ENCODE peak calls at places on chromosomes 1 and 21, in four cellular contexts. One of them, this sample, is unnamed.

GRCh38 chr1:27070390-27071048 is 57.9 kb upstream of the TENT5B start:
- DNase-seq in CD4-positive, alpha-beta T cell: no peak
- DNase-seq in keratinocyte: no peak
- DNase-seq in pancreas: peak
- DNase-seq in this sample: no peak

GRCh38 chr1:186985889-186986491 is 157.2 kb downstream of the PLA2G4A start:
- DNase-seq in CD4-positive, alpha-beta T cell: no peak
- DNase-seq in keratinocyte: no peak
- DNase-seq in pancreas: no peak
- DNase-seq in this sample: no peak

GRCh38 chr1:230978491-230979388 is at the start of the genes ARV1 and TTC13:
- DNase-seq in CD4-positive, alpha-beta T cell: peak
- DNase-seq in keratinocyte: peak
- DNase-seq in pancreas: peak
- DNase-seq in this sample: peak

GRCh38 chr21:34116569-34116968 is 43.2 kb downstream of the MRPS6 start:
- DNase-seq in CD4-positive, alpha-beta T cell: no peak
- DNase-seq in keratinocyte: no peak
- DNase-seq in pancreas: no peak
- DNase-seq in this sample: no peak

GRCh38 chr1:55869050-55869449 is 653.9 kb upstream of the USP24 start:
- DNase-seq in CD4-positive, alpha-beta T cell: no peak
- DNase-seq in keratinocyte: no peak
- DNase-seq in pancreas: peak
- DNase-seq in this sample: peak

GRCh38 chr1:163472267-163472666 is 150.5 kb downstream of the NUF2 start:
- DNase-seq in CD4-positive, alpha-beta T cell: no peak
- DNase-seq in keratinocyte: no peak
- DNase-seq in pancreas: no peak
- DNase-seq in this sample: no peak

GRCh38 chr21:28833181-28833580 is 159.5 kb downstream of the LTN1 start:
- DNase-seq in CD4-positive, alpha-beta T cell: no peak
- DNase-seq in keratinocyte: no peak
- DNase-seq in pancreas: no peak
- DNase-seq in this sample: no peak

GRCh38 chr1:67674260-67675011 is 10.6 kb upstream of the GADD45A start:
- DNase-seq in CD4-positive, alpha-beta T cell: peak
- DNase-seq in keratinocyte: no peak
- DNase-seq in pancreas: no peak
- DNase-seq in this sample: peak

GRCh38 chr1:208137144-208137682 is 107.0 kb downstream of the PLXNA2 start:
- DNase-seq in CD4-positive, alpha-beta T cell: no peak
- DNase-seq in keratinocyte: no peak
- DNase-seq in pancreas: no peak
- DNase-seq in this sample: no peak

GRCh38 chr1:243256590-243256989 is 749 bp downstream of the SDCCAG8 start:
- DNase-seq in CD4-positive, alpha-beta T cell: no peak
- DNase-seq in keratinocyte: no peak
- DNase-seq in pancreas: no peak
- DNase-seq in this sample: no peak
- H3K27ac ChIP-seq in CD4-positive, alpha-beta T cell: peak
- H3K27ac ChIP-seq in keratinocyte: peak
- H3K27ac ChIP-seq in pancreas: peak
- H3K27ac ChIP-seq in this sample: peak

GRCh38 chr21:31894441-31894840 is 21.6 kb downstream of the HUNK start:
- DNase-seq in CD4-positive, alpha-beta T cell: no peak
- DNase-seq in keratinocyte: no peak
- DNase-seq in pancreas: no peak
- DNase-seq in this sample: no peak
- H3K27ac ChIP-seq in CD4-positive, alpha-beta T cell: no peak
- H3K27ac ChIP-seq in keratinocyte: no peak
- H3K27ac ChIP-seq in pancreas: no peak
- H3K27ac ChIP-seq in this sample: no peak

DNA sequence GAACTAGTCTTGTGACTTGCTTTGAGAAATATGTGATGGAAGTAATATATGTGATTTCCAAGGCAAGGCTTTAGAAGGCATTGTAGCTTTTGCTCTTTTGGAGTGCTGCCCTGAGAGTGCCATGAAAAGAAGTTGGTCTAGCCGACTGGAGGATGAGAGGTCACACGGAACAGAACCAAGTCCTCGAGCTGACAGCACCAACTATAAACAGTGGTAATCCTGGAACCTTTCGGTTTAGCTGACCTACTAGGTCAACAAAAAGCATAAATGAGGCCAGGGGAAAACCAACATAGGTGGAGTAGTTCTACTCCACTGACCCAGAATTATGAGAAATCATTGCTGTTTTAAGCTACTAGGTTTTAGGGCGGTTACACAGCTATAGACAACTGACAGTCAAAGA is 1.4 kb downstream of the SELENOF start:
- DNase-seq in CD4-positive, alpha-beta T cell: no peak
- DNase-seq in keratinocyte: no peak
- DNase-seq in pancreas: no peak
- DNase-seq in this sample: no peak
- H3K27ac ChIP-seq in CD4-positive, alpha-beta T cell: no peak
- H3K27ac ChIP-seq in keratinocyte: peak
- H3K27ac ChIP-seq in pancreas: no peak
- H3K27ac ChIP-seq in this sample: no peak

DNA sequence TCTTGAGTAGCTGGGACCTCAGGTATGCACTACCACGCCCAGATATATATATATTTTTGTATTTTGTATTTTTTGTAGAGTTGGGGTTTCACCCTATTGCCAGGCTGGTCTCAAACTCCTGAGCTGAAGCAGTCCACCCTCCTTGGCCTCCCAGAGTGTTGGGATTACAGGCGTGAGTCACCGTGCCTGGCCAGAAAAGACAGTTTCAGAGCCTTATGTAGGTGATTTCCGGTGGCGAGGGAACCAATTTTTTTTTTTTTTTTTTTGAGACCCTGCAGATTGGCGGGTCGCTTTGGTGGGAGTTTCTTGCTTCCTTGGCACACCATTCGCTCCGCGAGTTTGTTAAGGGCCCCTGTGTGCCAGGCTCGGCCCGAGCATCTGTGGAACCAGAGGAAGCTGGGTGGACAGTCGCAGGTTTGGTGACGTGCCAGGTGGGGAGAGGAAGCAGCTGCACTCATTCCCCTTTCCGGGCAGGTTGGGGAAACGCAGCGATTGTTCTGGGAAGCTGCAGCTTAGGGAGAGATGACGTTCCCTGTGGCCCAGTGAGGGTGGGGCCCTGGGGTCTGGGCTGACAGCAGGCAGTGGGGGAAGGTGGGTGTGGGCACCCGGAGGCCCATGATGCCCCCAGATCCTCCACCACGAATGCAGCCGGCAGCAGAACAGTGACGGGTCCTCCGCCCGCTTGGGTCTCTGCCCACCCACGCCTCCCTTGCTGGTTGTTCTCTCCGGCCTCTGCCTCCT is 25.1 kb downstream of the SPSB1 start:
- DNase-seq in CD4-positive, alpha-beta T cell: no peak
- DNase-seq in keratinocyte: no peak
- DNase-seq in pancreas: peak
- DNase-seq in this sample: peak
- H3K27ac ChIP-seq in CD4-positive, alpha-beta T cell: no peak
- H3K27ac ChIP-seq in keratinocyte: peak
- H3K27ac ChIP-seq in pancreas: no peak
- H3K27ac ChIP-seq in this sample: no peak

GRCh38 chr1:226974544-226975258 is 34.6 kb downstream of the COQ8A start:
- DNase-seq in CD4-positive, alpha-beta T cell: no peak
- DNase-seq in keratinocyte: no peak
- DNase-seq in pancreas: no peak
- DNase-seq in this sample: peak
- H3K27ac ChIP-seq in CD4-positive, alpha-beta T cell: no peak
- H3K27ac ChIP-seq in keratinocyte: no peak
- H3K27ac ChIP-seq in pancreas: peak
- H3K27ac ChIP-seq in this sample: peak

DNA sequence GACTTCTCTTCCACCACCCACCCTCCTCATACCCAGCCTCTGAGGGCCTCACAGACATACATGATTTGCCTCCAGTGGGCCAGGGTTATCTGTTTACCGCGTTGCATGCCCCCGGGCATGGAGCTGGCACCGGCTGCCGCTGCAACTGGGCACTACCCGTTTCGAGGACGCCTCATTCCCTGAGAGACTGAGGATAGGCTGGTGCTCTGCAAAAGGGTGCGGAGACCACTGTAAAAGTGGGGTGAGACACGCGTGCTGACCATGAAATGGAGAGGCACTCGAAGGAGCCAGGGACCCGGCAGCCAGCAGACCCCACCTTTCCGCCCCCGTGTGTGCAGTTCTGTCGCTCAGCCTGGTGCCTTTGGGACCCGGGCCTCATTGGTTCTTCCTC is 20.6 kb downstream of the TP73 start:
- DNase-seq in CD4-positive, alpha-beta T cell: no peak
- DNase-seq in keratinocyte: no peak
- DNase-seq in pancreas: peak
- DNase-seq in this sample: peak
- H3K27ac ChIP-seq in CD4-positive, alpha-beta T cell: no peak
- H3K27ac ChIP-seq in keratinocyte: no peak
- H3K27ac ChIP-seq in pancreas: no peak
- H3K27ac ChIP-seq in this sample: no peak

GRCh38 chr1:234512376-234512965 is 33.5 kb upstream of the TARBP1 start:
- DNase-seq in CD4-positive, alpha-beta T cell: no peak
- DNase-seq in keratinocyte: no peak
- DNase-seq in pancreas: no peak
- DNase-seq in this sample: no peak
- H3K27ac ChIP-seq in CD4-positive, alpha-beta T cell: no peak
- H3K27ac ChIP-seq in keratinocyte: no peak
- H3K27ac ChIP-seq in pancreas: no peak
- H3K27ac ChIP-seq in this sample: no peak

DNA sequence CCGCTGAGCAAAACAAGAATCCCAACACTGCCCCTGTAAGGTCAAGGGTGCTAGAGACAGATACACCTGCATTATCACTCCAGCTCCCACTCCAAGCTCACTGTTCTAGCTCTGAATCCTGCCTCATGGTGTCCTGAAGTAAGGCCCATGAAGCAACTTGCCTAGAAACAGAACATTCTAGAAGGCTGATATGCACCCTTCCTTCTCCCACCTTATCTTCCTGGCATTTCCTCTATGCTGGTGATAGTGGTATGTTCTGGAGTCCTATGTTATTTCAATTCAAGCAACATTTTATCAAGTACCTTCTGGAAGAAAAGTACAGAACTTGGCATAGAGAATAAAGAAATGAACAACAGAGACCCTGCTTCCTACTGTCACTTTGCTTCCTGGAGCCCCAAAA is 317.1 kb upstream of the KAZN start:
- DNase-seq in CD4-positive, alpha-beta T cell: no peak
- DNase-seq in keratinocyte: no peak
- DNase-seq in pancreas: no peak
- DNase-seq in this sample: no peak
- H3K27ac ChIP-seq in CD4-positive, alpha-beta T cell: no peak
- H3K27ac ChIP-seq in keratinocyte: no peak
- H3K27ac ChIP-seq in pancreas: no peak
- H3K27ac ChIP-seq in this sample: no peak

This sample was measured in left ventricle myocardium inferior.